ENCODE peak calls at places on chromosome 9, in seven cellular contexts. O is A549, H is uterus, T is body of pancreas, F is spleen, L is tibial nerve, P is transverse colon. R is an unnamed sample.

GRCh38 chr9:27387722-27388121 is 90.8 kb upstream of the EQTN start:
- DNase-seq in O (no peak), H (no peak), T (no peak), F (no peak), L (no peak), P (no peak), R (no peak)

GRCh38 chr9:126722922-126723806 is 81.7 kb upstream of the ZBTB43 start:
- DNase-seq in O (no peak), H (peak), T (peak), F (peak), L (no peak), P (peak), R (no peak)

GRCh38 chr9:13845460-13845859 is 468.5 kb downstream of the NFIB start:
- DNase-seq in O (no peak), H (no peak), T (no peak), F (no peak), L (no peak), P (no peak), R (no peak)

GRCh38 chr9:81535542-81536241 is 153.7 kb downstream of the TLE1 start:
- DNase-seq in O (peak), H (no peak), T (peak), F (no peak), L (no peak), P (no peak), R (no peak)

GRCh38 chr9:26369096-26369495 is 523.5 kb downstream of the CAAP1 start:
- DNase-seq in O (no peak), H (no peak), T (no peak), F (no peak), L (no peak), P (no peak), R (no peak)

GRCh38 chr9:107243757-107244156 is 39.3 kb upstream of the RAD23B start:
- DNase-seq in O (no peak), H (no peak), T (peak), F (no peak), L (no peak), P (peak), R (no peak)

GRCh38 chr9:126979461-126979860 is 64.9 kb downstream of the RALGPS1 start:
- DNase-seq in O (no peak), H (no peak), T (no peak), F (no peak), L (no peak), P (no peak), R (peak)

GRCh38 chr9:8857330-8858249 is 1058.0 kb upstream of the DMAC1 start:
- DNase-seq in O (no peak), H (peak), T (peak), F (peak), L (peak), P (peak), R (no peak)

GRCh38 chr9:82923410-82924242 is 139.3 kb downstream of the RASEF start:
- DNase-seq in O (no peak), H (no peak), T (peak), F (no peak), L (no peak), P (no peak), R (no peak)

GRCh38 chr9:101923451-101923850 is 185.0 kb upstream of the GRIN3A start:
- DNase-seq in O (no peak), H (no peak), T (no peak), F (no peak), L (no peak), P (no peak), R (no peak)

GRCh38 chr9:70421272-70422180 is 7.1 kb upstream of the KLF9 start:
- DNase-seq in O (no peak), H (peak), T (peak), F (no peak), L (peak), P (no peak), R (no peak)

GRCh38 chr9:121945849-121946248 is 147.3 kb downstream of the TTLL11 start:
- DNase-seq in O (no peak), H (no peak), T (no peak), F (no peak), L (no peak), P (no peak), R (no peak)

GRCh38 chr9:88952086-88952615 is 39.1 kb upstream of the S1PR3 start:
- DNase-seq in O (no peak), H (no peak), T (no peak), F (no peak), L (no peak), P (no peak), R (no peak)

GRCh38 chr9:129391215-129391614 is 213.2 kb upstream of the IER5L start:
- DNase-seq in O (no peak), H (peak), T (no peak), F (no peak), L (no peak), P (no peak), R (no peak)

GRCh38 chr9:128892223-128892892 is 10.4 kb downstream of the LRRC8A start:
- DNase-seq in O (peak), H (peak), T (peak), F (peak), L (peak), P (peak), R (peak)

GRCh38 chr9:90142580-90142979 is 500.0 kb downstream of the DIRAS2 start:
- DNase-seq in O (no peak), H (no peak), T (peak), F (no peak), L (peak), P (peak), R (no peak)

GRCh38 chr9:5799314-5799713 is 33.6 kb downstream of the ERMP1 start:
- DNase-seq in O (peak), H (no peak), T (peak), F (no peak), L (no peak), P (no peak), R (no peak)

GRCh38 chr9:112890106-112891081 is at the start of gene SLC46A2:
- DNase-seq in O (no peak), H (no peak), T (peak), F (peak), L (no peak), P (no peak), R (no peak)

GRCh38 chr9:99345936-99346335 is 123.9 kb downstream of the SEC61B start:
- DNase-seq in O (no peak), H (no peak), T (no peak), F (no peak), L (no peak), P (no peak), R (no peak)

GRCh38 chr9:99347556-99347955 is 125.5 kb downstream of the SEC61B start:
- DNase-seq in O (no peak), H (no peak), T (no peak), F (no peak), L (no peak), P (no peak), R (no peak)

GRCh38 chr9:99341686-99342085 is 119.6 kb downstream of the SEC61B start:
- DNase-seq in O (no peak), H (no peak), T (no peak), F (no peak), L (no peak), P (no peak), R (no peak)

GRCh38 chr9:99348289-99348688 is 126.2 kb downstream of the SEC61B start:
- DNase-seq in O (no peak), H (no peak), T (no peak), F (no peak), L (no peak), P (no peak), R (no peak)

GRCh38 chr9:99345451-99345850 is 123.4 kb downstream of the SEC61B start:
- DNase-seq in O (no peak), H (no peak), T (no peak), F (no peak), L (no peak), P (no peak), R (no peak)
- H3K27ac ChIP-seq in O (no peak), H (no peak), T (no peak), F (no peak), L (no peak), P (no peak), R (no peak)

GRCh38 chr9:117645245-117645636 is 59.0 kb upstream of the TLR4 start:
- DNase-seq in O (no peak), H (no peak), T (no peak), F (no peak), L (no peak), P (no peak), R (no peak)

GRCh38 chr9:117649126-117649525 is 55.1 kb upstream of the TLR4 start:
- DNase-seq in O (no peak), H (no peak), T (no peak), F (no peak), L (no peak), P (no peak), R (no peak)

GRCh38 chr9:117643288-117643654 is 60.9 kb upstream of the TLR4 start:
- DNase-seq in O (no peak), H (no peak), T (no peak), F (no peak), L (no peak), P (no peak), R (no peak)

GRCh38 chr9:117644133-117644532 is 60.1 kb upstream of the TLR4 start:
- DNase-seq in O (no peak), H (no peak), T (no peak), F (no peak), L (no peak), P (no peak), R (no peak)

GRCh38 chr9:117644607-117645244 is 59.5 kb upstream of the TLR4 start:
- DNase-seq in O (peak), H (peak), T (peak), F (peak), L (peak), P (peak), R (peak)
- H3K4me3 ChIP-seq in O (no peak), H (no peak), T (no peak), F (peak), L (peak), P (peak), R (peak)

GRCh38 chr9:136939996-136940525 is 4.5 kb downstream of the FBXW5 start:
- DNase-seq in O (no peak), H (no peak), T (peak), F (no peak), L (no peak), P (no peak), R (no peak)

GRCh38 chr9:136939431-136939995 is 5.0 kb downstream of the FBXW5 start:
- DNase-seq in O (no peak), H (no peak), T (no peak), F (no peak), L (no peak), P (no peak), R (no peak)

GRCh38 chr9:136937186-136938001 is 7.1 kb downstream of the FBXW5 start:
- DNase-seq in O (no peak), H (no peak), T (no peak), F (no peak), L (no peak), P (no peak), R (no peak)

GRCh38 chr9:136934247-136934646 is 10.3 kb downstream of the FBXW5 start:
- DNase-seq in O (no peak), H (no peak), T (no peak), F (no peak), L (no peak), P (no peak), R (no peak)

DNA sequence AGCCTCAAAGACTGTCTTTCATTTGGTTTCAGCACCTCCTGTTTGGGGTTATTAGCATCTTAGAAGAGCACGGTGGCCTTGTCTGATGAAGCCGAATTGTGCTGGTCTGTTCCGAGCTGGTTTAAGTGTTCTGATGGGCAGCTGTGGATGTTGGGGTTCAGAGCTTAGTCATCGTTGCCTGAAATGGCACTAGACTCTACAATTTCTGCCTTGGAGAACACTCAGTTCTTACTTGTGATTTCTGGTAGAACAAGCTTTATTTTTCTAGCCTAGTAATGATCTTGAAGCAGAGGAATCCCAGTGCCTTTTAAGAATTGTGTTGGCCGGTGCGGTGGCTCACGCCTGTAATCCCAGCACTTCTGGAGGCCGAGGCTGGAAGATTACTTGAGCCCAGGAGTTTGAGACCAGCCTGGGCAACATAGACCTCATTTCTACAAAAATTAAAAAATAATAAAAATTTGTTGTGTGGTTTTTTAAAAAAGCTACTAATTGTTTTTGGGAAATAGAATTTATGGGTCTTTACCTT is 7.8 kb downstream of the FBXW5 start:
- DNase-seq in O (no peak), H (no peak), T (no peak), F (no peak), L (no peak), P (no peak), R (no peak)
- TF ChIP-seq POLR2A in O (no peak), H (no peak), T (no peak), F (no peak), L (no peak), P (no peak), R (no peak)

DNA sequence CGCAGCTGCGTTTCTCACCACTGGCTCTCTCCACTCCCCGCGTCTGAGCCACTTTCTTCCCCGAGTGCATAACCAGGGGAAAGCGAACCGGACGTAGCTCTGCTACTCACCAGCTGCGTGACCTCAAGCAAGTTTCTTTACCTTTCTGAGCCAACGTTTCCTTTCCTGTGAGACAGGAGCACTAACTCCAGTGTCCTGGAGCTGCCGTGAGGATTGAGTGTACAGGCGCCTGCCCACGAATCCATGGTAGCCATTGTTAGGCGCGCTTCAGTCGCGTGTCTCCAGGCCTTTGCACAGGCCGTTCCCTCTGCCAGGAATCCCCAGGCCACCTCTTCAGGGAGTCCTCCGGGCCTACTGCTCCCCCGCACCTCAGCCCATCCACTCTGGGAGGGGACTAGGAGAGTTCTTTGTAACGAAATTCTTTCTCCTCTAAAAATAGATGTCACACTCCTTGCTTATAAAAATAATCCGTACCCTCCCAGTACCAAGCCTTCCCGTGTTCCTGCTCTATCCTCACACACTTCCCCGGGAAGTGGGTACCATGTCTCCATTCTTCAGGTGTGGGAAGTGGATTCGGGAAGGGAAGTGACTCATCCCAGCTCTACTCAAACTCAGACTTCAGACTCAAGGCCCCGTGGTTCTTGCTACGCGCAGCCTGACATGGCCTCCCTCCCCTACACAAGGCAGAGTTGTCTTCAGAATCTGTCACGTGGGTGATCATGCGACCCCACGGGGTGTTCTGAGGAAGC is 16.2 kb upstream of the CRB2 start:
- DNase-seq in O (no peak), H (no peak), T (no peak), F (no peak), L (no peak), P (peak), R (no peak)
- H3K27ac ChIP-seq in O (no peak), H (no peak), T (no peak), F (peak), L (peak), P (peak), R (no peak)

DNA sequence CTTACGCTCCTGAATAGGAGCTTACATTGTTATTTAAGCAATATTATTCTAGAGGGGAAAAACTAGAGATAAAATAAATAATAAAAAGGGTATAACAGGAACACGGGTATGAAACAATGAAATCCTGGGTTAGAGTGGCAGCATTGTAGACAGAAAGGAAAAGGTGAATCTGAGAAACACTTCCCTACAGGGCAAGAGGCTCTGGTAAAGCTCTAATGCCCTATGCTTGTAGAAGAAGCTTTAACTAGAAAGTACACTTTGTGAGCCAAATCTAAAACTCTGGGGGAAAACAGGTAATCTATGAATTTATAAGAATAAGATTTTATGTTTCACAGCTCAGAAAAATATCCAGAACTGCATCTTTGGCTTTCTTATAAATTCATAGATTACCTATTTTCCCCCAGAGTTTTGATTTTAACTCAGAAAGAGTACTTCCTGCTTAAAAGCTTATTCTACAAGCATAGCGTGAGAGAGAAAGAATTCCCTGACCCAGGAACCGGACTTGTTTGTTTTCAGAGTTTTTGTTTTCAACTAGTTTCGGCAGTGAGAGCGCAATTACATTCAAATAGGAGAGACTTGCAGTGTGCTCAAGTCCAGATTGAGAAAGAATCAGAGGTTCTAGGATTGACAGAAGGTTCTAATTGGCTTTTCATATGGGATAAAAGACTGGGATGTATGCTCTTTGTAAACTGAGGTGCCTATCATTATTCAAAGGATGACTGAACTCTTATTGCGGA is 651.0 kb upstream of the RORB start:
- DNase-seq in O (no peak), H (no peak), T (no peak), F (no peak), L (no peak), P (no peak), R (no peak)
- H3K4me3 ChIP-seq in O (no peak), H (no peak), T (no peak), F (no peak), L (no peak), P (no peak), R (no peak)